ENCODE peak calls at places on chromosomes 1 and 21, in eight cellular contexts. One of them, this sample, is unnamed.

GRCh38 chr1:201703646-201704438 is 125.1 kb upstream of the IPO9 start:
- DNase-seq in HFFc6: peak; percentile 75
- DNase-seq in RWPE1: peak; percentile 91
- DNase-seq in GM13976: peak; percentile 88
- DNase-seq in neural progenitor cell: peak; percentile 94
- DNase-seq in hepatocyte: peak; percentile 94
- DNase-seq in lower lobe of right lung: peak; percentile 88
- DNase-seq in GM13977: peak; percentile 83
- DNase-seq in this sample: peak; percentile 57

GRCh38 chr1:32178380-32179192 is 889 bp upstream of the TXLNA start:
- DNase-seq in HFFc6: no peak
- DNase-seq in RWPE1: no peak
- DNase-seq in GM13976: no peak
- DNase-seq in neural progenitor cell: no peak
- DNase-seq in hepatocyte: peak; percentile 28
- DNase-seq in lower lobe of right lung: no peak
- DNase-seq in GM13977: no peak
- DNase-seq in this sample: no peak

GRCh38 chr1:48810740-48811139 is 34.0 kb upstream of the BEND5 start:
- DNase-seq in HFFc6: no peak
- DNase-seq in RWPE1: no peak
- DNase-seq in GM13976: no peak
- DNase-seq in neural progenitor cell: no peak
- DNase-seq in hepatocyte: peak; percentile 17
- DNase-seq in lower lobe of right lung: no peak
- DNase-seq in GM13977: no peak
- DNase-seq in this sample: no peak

GRCh38 chr21:45607021-45607921 is 36.3 kb upstream of the PCBP3 start:
- DNase-seq in HFFc6: no peak
- DNase-seq in RWPE1: peak; percentile 24
- DNase-seq in GM13976: no peak
- DNase-seq in neural progenitor cell: no peak
- DNase-seq in hepatocyte: no peak
- DNase-seq in lower lobe of right lung: no peak
- DNase-seq in GM13977: no peak
- DNase-seq in this sample: no peak

GRCh38 chr1:31010081-31010989 is 55.2 kb downstream of the PUM1 start:
- DNase-seq in HFFc6: peak; percentile 72
- DNase-seq in RWPE1: no peak
- DNase-seq in GM13976: peak; percentile 32
- DNase-seq in neural progenitor cell: no peak
- DNase-seq in hepatocyte: no peak
- DNase-seq in lower lobe of right lung: no peak
- DNase-seq in GM13977: peak; percentile 28
- DNase-seq in this sample: peak; percentile 25

GRCh38 chr1:226001852-226002666 is 2.9 kb upstream of the SDE2 start:
- DNase-seq in HFFc6: peak; percentile 8
- DNase-seq in RWPE1: no peak
- DNase-seq in GM13976: peak; percentile 35
- DNase-seq in neural progenitor cell: no peak
- DNase-seq in hepatocyte: peak; percentile 37
- DNase-seq in lower lobe of right lung: peak; percentile 81
- DNase-seq in GM13977: no peak
- DNase-seq in this sample: peak; percentile 55

GRCh38 chr1:176656257-176656995 is 193.5 kb downstream of the PAPPA2 start:
- DNase-seq in HFFc6: peak; percentile 66
- DNase-seq in RWPE1: peak; percentile 29
- DNase-seq in GM13976: no peak
- DNase-seq in neural progenitor cell: peak; percentile 52
- DNase-seq in hepatocyte: peak; percentile 48
- DNase-seq in lower lobe of right lung: no peak
- DNase-seq in GM13977: no peak
- DNase-seq in this sample: no peak

GRCh38 chr1:55378582-55378981 is 163.4 kb upstream of the USP24 start:
- DNase-seq in HFFc6: no peak
- DNase-seq in RWPE1: peak; percentile 9
- DNase-seq in GM13976: peak; percentile 22
- DNase-seq in neural progenitor cell: peak; percentile 77
- DNase-seq in hepatocyte: peak; percentile 73
- DNase-seq in lower lobe of right lung: no peak
- DNase-seq in GM13977: peak; percentile 28
- DNase-seq in this sample: no peak

GRCh38 chr1:98468111-98468717 is 193.3 kb upstream of the SNX7 start:
- DNase-seq in HFFc6: peak; percentile 61
- DNase-seq in RWPE1: peak; percentile 31
- DNase-seq in GM13976: peak; percentile 0
- DNase-seq in neural progenitor cell: peak; percentile 48
- DNase-seq in hepatocyte: peak; percentile 48
- DNase-seq in lower lobe of right lung: no peak
- DNase-seq in GM13977: peak; percentile 1
- DNase-seq in this sample: no peak

GRCh38 chr1:61844006-61844405 is 101.7 kb downstream of the PATJ start:
- DNase-seq in HFFc6: no peak
- DNase-seq in RWPE1: no peak
- DNase-seq in GM13976: no peak
- DNase-seq in neural progenitor cell: no peak
- DNase-seq in hepatocyte: no peak
- DNase-seq in lower lobe of right lung: no peak
- DNase-seq in GM13977: no peak
- DNase-seq in this sample: no peak

GRCh38 chr1:24928631-24929090 is 1.4 kb downstream of the RUNX3 start:
- DNase-seq in HFFc6: no peak
- DNase-seq in RWPE1: no peak
- DNase-seq in GM13976: no peak
- DNase-seq in neural progenitor cell: peak; percentile 66
- DNase-seq in hepatocyte: no peak
- DNase-seq in lower lobe of right lung: no peak
- DNase-seq in GM13977: no peak
- DNase-seq in this sample: no peak

GRCh38 chr1:24930703-24931480 is 816 bp upstream of the RUNX3 start:
- DNase-seq in HFFc6: no peak
- DNase-seq in RWPE1: no peak
- DNase-seq in GM13976: no peak
- DNase-seq in neural progenitor cell: peak; percentile 21
- DNase-seq in hepatocyte: no peak
- DNase-seq in lower lobe of right lung: no peak
- DNase-seq in GM13977: no peak
- DNase-seq in this sample: no peak

GRCh38 chr1:24929091-24929875 is 793 bp downstream of the RUNX3 start:
- DNase-seq in HFFc6: no peak
- DNase-seq in RWPE1: no peak
- DNase-seq in GM13976: no peak
- DNase-seq in neural progenitor cell: peak; percentile 64
- DNase-seq in hepatocyte: peak; percentile 30
- DNase-seq in lower lobe of right lung: peak; percentile 63
- DNase-seq in GM13977: no peak
- DNase-seq in this sample: peak; percentile 74

GRCh38 chr1:24931481-24932221 is 1.6 kb upstream of the RUNX3 start:
- DNase-seq in HFFc6: no peak
- DNase-seq in RWPE1: no peak
- DNase-seq in GM13976: no peak
- DNase-seq in neural progenitor cell: peak; percentile 71
- DNase-seq in hepatocyte: no peak
- DNase-seq in lower lobe of right lung: no peak
- DNase-seq in GM13977: no peak
- DNase-seq in this sample: no peak

DNA sequence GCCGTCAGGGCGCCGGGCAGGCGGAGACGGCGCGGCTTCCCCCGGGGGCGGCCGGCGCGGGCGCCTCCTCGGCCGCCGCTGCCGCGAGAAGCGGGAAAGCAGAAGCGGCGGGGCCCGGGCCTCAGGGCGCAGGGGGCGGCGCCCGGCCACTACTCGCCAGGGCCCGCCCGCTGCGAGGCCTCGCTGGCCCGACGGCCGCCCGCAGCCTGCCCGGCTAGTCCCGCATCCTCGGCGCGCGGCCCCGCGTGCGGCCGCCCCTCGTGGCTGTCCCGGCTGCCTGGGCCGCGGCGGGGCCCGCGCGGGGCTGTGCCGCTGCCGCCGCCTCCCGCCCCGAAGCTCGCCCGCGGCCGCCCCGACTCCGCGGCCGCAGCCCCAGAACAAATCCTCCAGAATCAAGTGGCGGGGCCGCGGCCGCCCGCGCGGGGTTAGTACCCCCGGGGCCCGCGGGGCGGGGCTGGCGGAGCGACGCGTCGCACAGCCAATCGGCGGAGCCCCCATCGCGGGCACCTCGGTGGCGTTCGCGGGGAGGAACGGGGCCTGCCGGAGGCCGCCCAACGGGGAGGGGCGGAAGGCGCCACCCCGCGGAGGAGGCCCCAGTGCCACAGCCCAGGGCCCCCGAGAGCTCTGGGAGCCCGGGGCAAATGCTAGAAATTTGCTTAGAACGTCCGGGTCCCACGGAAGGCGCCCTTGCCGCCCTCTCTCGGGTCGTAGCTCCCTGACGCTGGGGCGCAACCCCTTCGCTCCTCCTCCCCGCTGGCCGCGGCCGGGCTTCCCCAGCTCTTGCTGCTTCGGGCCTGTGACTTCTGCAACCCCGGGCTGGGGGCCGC is at the start of gene RUNX3:
- DNase-seq in HFFc6: no peak
- DNase-seq in RWPE1: no peak
- DNase-seq in GM13976: peak; percentile 97
- DNase-seq in neural progenitor cell: peak; percentile 84
- DNase-seq in hepatocyte: peak; percentile 45
- DNase-seq in lower lobe of right lung: peak; percentile 85
- DNase-seq in GM13977: peak; percentile 99
- DNase-seq in this sample: peak; percentile 97
- TF ChIP-seq CTCF in HFFc6: no peak
- TF ChIP-seq CTCF in RWPE1: no peak
- TF ChIP-seq CTCF in GM13976: peak; percentile 16
- TF ChIP-seq CTCF in neural progenitor cell: peak; percentile 16
- TF ChIP-seq CTCF in hepatocyte: no peak
- TF ChIP-seq CTCF in lower lobe of right lung: peak; percentile 25
- TF ChIP-seq CTCF in GM13977: peak; percentile 34
- TF ChIP-seq CTCF in this sample: peak; percentile 32

GRCh38 chr21:38322551-38322950 is 65.8 kb downstream of the KCNJ15 start:
- DNase-seq in HFFc6: peak; percentile 58
- DNase-seq in RWPE1: no peak
- DNase-seq in GM13976: no peak
- DNase-seq in neural progenitor cell: no peak
- DNase-seq in hepatocyte: no peak
- DNase-seq in lower lobe of right lung: no peak
- DNase-seq in GM13977: no peak
- DNase-seq in this sample: no peak

GRCh38 chr21:38325761-38326420 is 69.1 kb downstream of the KCNJ15 start:
- DNase-seq in HFFc6: no peak
- DNase-seq in RWPE1: no peak
- DNase-seq in GM13976: no peak
- DNase-seq in neural progenitor cell: no peak
- DNase-seq in hepatocyte: no peak
- DNase-seq in lower lobe of right lung: no peak
- DNase-seq in GM13977: no peak
- DNase-seq in this sample: no peak

GRCh38 chr21:38325216-38325615 is 68.4 kb downstream of the KCNJ15 start:
- DNase-seq in HFFc6: no peak
- DNase-seq in RWPE1: no peak
- DNase-seq in GM13976: no peak
- DNase-seq in neural progenitor cell: no peak
- DNase-seq in hepatocyte: no peak
- DNase-seq in lower lobe of right lung: no peak
- DNase-seq in GM13977: no peak
- DNase-seq in this sample: no peak

GRCh38 chr21:38321568-38321967 is 64.8 kb downstream of the KCNJ15 start:
- DNase-seq in HFFc6: no peak
- DNase-seq in RWPE1: no peak
- DNase-seq in GM13976: no peak
- DNase-seq in neural progenitor cell: no peak
- DNase-seq in hepatocyte: no peak
- DNase-seq in lower lobe of right lung: no peak
- DNase-seq in GM13977: no peak
- DNase-seq in this sample: no peak

DNA sequence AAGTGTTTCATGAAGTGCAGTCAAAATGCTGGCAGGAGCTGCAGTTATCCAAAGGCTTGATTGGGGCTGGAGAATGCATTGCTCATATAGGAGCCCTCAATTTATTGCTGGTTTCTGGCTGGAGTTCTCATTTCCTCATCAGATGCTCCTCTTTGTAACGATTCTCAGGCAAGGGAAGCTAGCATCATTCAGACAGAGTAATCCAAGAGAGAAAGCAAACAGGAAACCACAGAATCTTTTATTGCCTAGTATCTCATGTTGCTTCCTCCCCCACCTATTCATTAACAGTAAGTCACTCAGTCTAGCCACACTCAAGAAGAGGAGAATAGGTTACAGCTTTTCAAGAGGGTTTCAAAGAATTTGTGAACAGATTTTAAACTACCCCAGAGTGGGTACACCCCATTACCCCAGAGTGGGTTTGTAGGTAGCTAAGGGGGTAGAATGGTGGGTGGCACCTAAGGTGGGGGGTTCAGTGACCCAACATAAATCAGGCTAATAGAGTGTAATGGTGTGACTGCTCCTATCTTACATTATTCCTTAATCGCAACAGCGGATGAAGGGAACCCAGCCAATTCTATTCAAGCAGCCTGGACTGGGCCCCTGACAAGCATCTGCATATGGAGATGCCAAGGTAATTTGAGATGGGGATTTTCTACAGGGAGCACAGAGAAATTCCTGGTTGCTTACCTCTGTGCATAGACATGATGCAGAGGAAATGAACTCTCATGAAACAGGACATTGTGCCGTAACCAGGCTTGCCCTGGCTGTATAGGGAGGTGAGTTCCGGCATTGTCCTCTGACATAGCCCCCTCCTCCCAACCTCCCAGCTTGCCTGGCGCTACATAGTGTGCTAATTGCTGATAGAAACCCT is 67.2 kb downstream of the KCNJ15 start:
- DNase-seq in HFFc6: peak; percentile 97
- DNase-seq in RWPE1: peak; percentile 55
- DNase-seq in GM13976: no peak
- DNase-seq in neural progenitor cell: peak; percentile 6
- DNase-seq in hepatocyte: peak; percentile 36
- DNase-seq in lower lobe of right lung: no peak
- DNase-seq in GM13977: no peak
- DNase-seq in this sample: no peak
- TF ChIP-seq CTCF in HFFc6: no peak
- TF ChIP-seq CTCF in RWPE1: no peak
- TF ChIP-seq CTCF in GM13976: no peak
- TF ChIP-seq CTCF in neural progenitor cell: no peak
- TF ChIP-seq CTCF in hepatocyte: no peak
- TF ChIP-seq CTCF in lower lobe of right lung: no peak
- TF ChIP-seq CTCF in GM13977: no peak
- TF ChIP-seq CTCF in this sample: no peak

GRCh38 chr1:26761217-26761616 is 26.5 kb upstream of the PIGV start:
- DNase-seq in HFFc6: no peak
- DNase-seq in RWPE1: no peak
- DNase-seq in GM13976: no peak
- DNase-seq in neural progenitor cell: no peak
- DNase-seq in hepatocyte: no peak
- DNase-seq in lower lobe of right lung: no peak
- DNase-seq in GM13977: no peak
- DNase-seq in this sample: no peak
- TF ChIP-seq CTCF in HFFc6: peak; percentile 57
- TF ChIP-seq CTCF in RWPE1: no peak
- TF ChIP-seq CTCF in GM13976: no peak
- TF ChIP-seq CTCF in neural progenitor cell: peak; percentile 25
- TF ChIP-seq CTCF in hepatocyte: no peak
- TF ChIP-seq CTCF in lower lobe of right lung: no peak
- TF ChIP-seq CTCF in GM13977: no peak
- TF ChIP-seq CTCF in this sample: no peak

GRCh38 chr1:158246650-158247049 is 7.6 kb upstream of the CD1A start:
- DNase-seq in HFFc6: no peak
- DNase-seq in RWPE1: peak; percentile 23
- DNase-seq in GM13976: no peak
- DNase-seq in neural progenitor cell: no peak
- DNase-seq in hepatocyte: no peak
- DNase-seq in lower lobe of right lung: no peak
- DNase-seq in GM13977: no peak
- DNase-seq in this sample: no peak
- TF ChIP-seq CTCF in HFFc6: no peak
- TF ChIP-seq CTCF in RWPE1: no peak
- TF ChIP-seq CTCF in GM13976: peak; percentile 18
- TF ChIP-seq CTCF in neural progenitor cell: peak; percentile 13
- TF ChIP-seq CTCF in hepatocyte: peak; percentile 14
- TF ChIP-seq CTCF in lower lobe of right lung: no peak
- TF ChIP-seq CTCF in GM13977: peak; percentile 51
- TF ChIP-seq CTCF in this sample: peak; percentile 19

This sample was measured in GM06990.